ENCODE peak calls at places on chromosomes 6 and 20, in five cellular contexts. F is RPMI8226, Q is PC-9, K is left lung, V is GM10248. H is an unnamed sample.

GRCh38 chr6:26251354-26252081 is 113.5 kb upstream of the BTN3A2 start:
- DNase-seq in K (peak; percentile 76), V (peak; percentile 76), F (peak; percentile 92), Q (no peak), H (peak; percentile 72)

GRCh38 chr20:20441259-20441658 is 73.4 kb downstream of the INSM1 start:
- DNase-seq in F (no peak), V (no peak), K (no peak), Q (no peak), H (no peak)

GRCh38 chr6:31497595-31498476 is at the start of gene MICB:
- DNase-seq in F (peak; percentile 85), V (peak; percentile 85), K (peak; percentile 89), Q (peak; percentile 86), H (peak; percentile 86)

GRCh38 chr20:36479938-36480337 is 61.4 kb upstream of the MYL9 start:
- DNase-seq in F (no peak), V (no peak), K (no peak), Q (no peak), H (no peak)

GRCh38 chr6:168935628-168936010 is 318.0 kb downstream of the THBS2 start:
- DNase-seq in V (no peak), K (no peak), Q (no peak), F (no peak), H (no peak)

GRCh38 chr20:61230166-61230565 is 21.9 kb upstream of the CDH4 start:
- DNase-seq in F (no peak), Q (no peak), K (no peak), V (no peak), H (no peak)

GRCh38 chr20:19832875-19833274 is 74.8 kb downstream of the RIN2 start:
- DNase-seq in K (no peak), F (no peak), V (no peak), Q (no peak), H (peak; percentile 51)

GRCh38 chr6:122438975-122439374 is 32.6 kb downstream of the SERINC1 start:
- DNase-seq in F (no peak), V (no peak), K (no peak), Q (no peak), H (no peak)

GRCh38 chr6:52573295-52573694 is 3.6 kb downstream of the TRAM2 start:
- DNase-seq in Q (no peak), K (no peak), V (no peak), F (no peak), H (no peak)

GRCh38 chr6:100462396-100462795 is 2.3 kb downstream of the SIM1 start:
- DNase-seq in Q (no peak), V (no peak), F (no peak), K (no peak), H (no peak)

GRCh38 chr20:440636-441035 is 21.7 kb downstream of the TBC1D20 start:
- DNase-seq in F (no peak), Q (no peak), K (no peak), V (no peak), H (no peak)

GRCh38 chr6:119116712-119117281 is 38.3 kb upstream of the FAM184A start:
- DNase-seq in V (no peak), Q (no peak), K (no peak), F (no peak), H (no peak)

GRCh38 chr6:139308284-139308916 is 16.6 kb upstream of the TXLNB start:
- DNase-seq in F (no peak), V (no peak), K (no peak), Q (no peak), H (no peak)

GRCh38 chr20:19583532-19584175 is 174.4 kb upstream of the RIN2 start:
- DNase-seq in V (peak; percentile 71), F (peak; percentile 53), K (peak; percentile 52), Q (peak; percentile 31), H (peak; percentile 59)

GRCh38 chr6:2669067-2669710 is 81.5 kb downstream of the MYLK4 start:
- DNase-seq in K (no peak), F (no peak), V (no peak), Q (no peak), H (no peak)

GRCh38 chr20:9071976-9072726 is 3.3 kb downstream of the PLCB4 start:
- DNase-seq in V (no peak), F (no peak), K (no peak), Q (no peak), H (no peak)

GRCh38 chr6:87494761-87495422 is 22.1 kb downstream of the SLC35A1 start:
- DNase-seq in K (no peak), V (peak; percentile 36), F (no peak), Q (no peak), H (no peak)

GRCh38 chr6:44176130-44176934 is 17.7 kb downstream of the CAPN11 start:
- DNase-seq in K (no peak), V (no peak), F (no peak), Q (no peak), H (no peak)

GRCh38 chr20:44701889-44702288 is 13.3 kb upstream of the CCN5 start:
- DNase-seq in F (no peak), Q (no peak), K (no peak), V (no peak), H (no peak)

GRCh38 chr20:49344975-49345374 is 67.1 kb upstream of the ZNFX1 start:
- DNase-seq in V (no peak), K (peak; percentile 43), Q (peak; percentile 77), F (no peak), H (no peak)

GRCh38 chr20:56621730-56622129 is 7.4 kb upstream of the TFAP2C start:
- DNase-seq in K (no peak), F (no peak), Q (no peak), V (no peak), H (no peak)